ENCODE peak calls at places on chromosomes 7 and 10, in eight cellular contexts. B is non-pigmented ciliary epithelial cell; E is M059J; S is NCI-H1105; D is prostate gland; O is activated T-helper 1 cell treated with anti-CD3 and anti-CD28 coated beads, Interleukin-2, amount 50 U/mL, for 16 hours; U is stimulated activated CD4-positive, alpha-beta T cell treated with anti-CD3 and anti-CD28 coated beads, Interleukin-2, amount 100 ng/mL, for 48 hours; K is hypothalamus. G is an unnamed sample.

GRCh38 chr7:131511774-131512535 is 44.5 kb downstream of the PODXL start:
- DNase-seq in B (no peak), E (no peak), S (no peak), D (no peak), O (no peak), U (no peak), K (no peak), G (no peak)

GRCh38 chr10:5679606-5680005 is 5.0 kb upstream of the TASOR2 start:
- DNase-seq in B (no peak), E (peak), S (no peak), D (no peak), O (no peak), U (no peak), K (no peak), G (no peak)

GRCh38 chr7:105141068-105141467 is 127.1 kb downstream of the KMT2E start:
- DNase-seq in B (no peak), E (peak), S (peak), D (no peak), O (no peak), U (no peak), K (no peak), G (no peak)

GRCh38 chr10:101444058-101444457 is 90.1 kb downstream of the BTRC start:
- DNase-seq in B (no peak), E (peak), S (no peak), D (no peak), O (no peak), U (no peak), K (no peak), G (no peak)

GRCh38 chr7:18499407-18500197 is 4.1 kb downstream of the HDAC9 start:
- DNase-seq in B (no peak), E (no peak), S (no peak), D (peak), O (no peak), U (no peak), K (no peak), G (no peak)

GRCh38 chr10:108779501-108779900 is 1143.8 kb downstream of the XPNPEP1 start:
- DNase-seq in B (no peak), E (no peak), S (no peak), D (no peak), O (no peak), U (no peak), K (no peak), G (no peak)

GRCh38 chr10:122044713-122045112 is 55.8 kb downstream of the TACC2 start:
- DNase-seq in B (no peak), E (no peak), S (no peak), D (peak), O (no peak), U (no peak), K (no peak), G (no peak)

GRCh38 chr10:23345861-23346260 is 1.3 kb upstream of the C10orf67 start:
- DNase-seq in B (peak), E (peak), S (peak), D (no peak), O (no peak), U (no peak), K (no peak), G (no peak)

GRCh38 chr7:2033586-2034135 is 199.1 kb downstream of the MAD1L1 start:
- DNase-seq in B (no peak), E (no peak), S (no peak), D (no peak), O (no peak), U (no peak), K (no peak), G (peak)

GRCh38 chr10:127834221-127834620 is 58.5 kb downstream of the CLRN3 start:
- DNase-seq in B (no peak), E (no peak), S (no peak), D (no peak), O (no peak), U (no peak), K (no peak), G (no peak)

GRCh38 chr7:158080899-158081445 is 506.7 kb downstream of the PTPRN2 start:
- DNase-seq in B (no peak), E (no peak), S (no peak), D (no peak), O (no peak), U (no peak), K (no peak), G (no peak)

GRCh38 chr7:32518534-32519140 is 23.3 kb downstream of the AVL9 start:
- DNase-seq in B (no peak), E (peak), S (peak), D (no peak), O (no peak), U (no peak), K (no peak), G (no peak)

GRCh38 chr7:127986581-127987461 is 44.4 kb downstream of the LRRC4 start:
- DNase-seq in B (no peak), E (no peak), S (no peak), D (no peak), O (no peak), U (no peak), K (no peak), G (no peak)

GRCh38 chr10:50216894-50217293 is 34.4 kb downstream of the ASAH2 start:
- DNase-seq in B (no peak), E (peak), S (peak), D (no peak), O (no peak), U (no peak), K (no peak), G (no peak)

GRCh38 chr7:18020138-18020715 is 7.4 kb downstream of the PRPS1L1 start:
- DNase-seq in B (no peak), E (peak), S (no peak), D (no peak), O (no peak), U (no peak), K (no peak), G (no peak)

GRCh38 chr7:102018876-102019275 is 201.4 kb downstream of the CUX1 start:
- DNase-seq in B (no peak), E (no peak), S (no peak), D (no peak), O (no peak), U (no peak), K (no peak), G (no peak)

GRCh38 chr10:70584941-70585544 is 17.5 kb downstream of the PRF1 start:
- DNase-seq in B (no peak), E (no peak), S (peak), D (no peak), O (no peak), U (no peak), K (no peak), G (no peak)

GRCh38 chr7:43199761-43200160 is 87.3 kb downstream of the HECW1 start:
- DNase-seq in B (no peak), E (peak), S (no peak), D (no peak), O (no peak), U (no peak), K (no peak), G (no peak)

GRCh38 chr10:126425051-126425450 is 36.8 kb upstream of the ADAM12 start:
- DNase-seq in B (no peak), E (no peak), S (no peak), D (no peak), O (no peak), U (no peak), K (no peak), G (no peak)

GRCh38 chr7:158827411-158828342 is 1.6 kb downstream of the ESYT2 start:
- DNase-seq in B (no peak), E (peak), S (no peak), D (no peak), O (no peak), U (no peak), K (no peak), G (no peak)

GRCh38 chr7:101386558-101387199 is 24.0 kb downstream of the COL26A1 start:
- DNase-seq in B (no peak), E (peak), S (peak), D (peak), O (no peak), U (no peak), K (no peak), G (no peak)

GRCh38 chr7:148944935-148945934 is 61.1 kb upstream of the EZH2 start:
- DNase-seq in B (no peak), E (peak), S (no peak), D (no peak), O (no peak), U (no peak), K (no peak), G (no peak)

GRCh38 chr7:75808106-75808505 is 5.5 kb downstream of the CCL24 start:
- DNase-seq in B (no peak), E (no peak), S (peak), D (no peak), O (no peak), U (no peak), K (no peak), G (no peak)

GRCh38 chr7:102279537-102280400 is 6.9 kb upstream of the SH2B2 start:
- DNase-seq in B (no peak), E (peak), S (peak), D (no peak), O (peak), U (peak), K (peak), G (no peak)

GRCh38 chr10:18607503-18607902 is 43.9 kb downstream of the NSUN6 start:
- DNase-seq in B (peak), E (peak), S (peak), D (no peak), O (no peak), U (no peak), K (no peak), G (peak)

GRCh38 chr7:47193003-47193402 is 388.9 kb downstream of the TNS3 start:
- DNase-seq in B (no peak), E (no peak), S (no peak), D (no peak), O (no peak), U (no peak), K (no peak), G (no peak)

GRCh38 chr7:97405842-97406241 is 288.3 kb downstream of the SDHAF3 start:
- DNase-seq in B (no peak), E (no peak), S (no peak), D (no peak), O (no peak), U (no peak), K (no peak), G (no peak)

GRCh38 chr7:129494041-129494440 is 8.3 kb upstream of the SMKR1 start:
- DNase-seq in B (peak), E (peak), S (no peak), D (no peak), O (no peak), U (no peak), K (no peak), G (no peak)

GRCh38 chr7:25638590-25638989 is 410.3 kb upstream of the NPVF start:
- DNase-seq in B (no peak), E (no peak), S (no peak), D (no peak), O (no peak), U (no peak), K (no peak), G (no peak)

GRCh38 chr10:63553031-63553430 is 31.8 kb downstream of the REEP3 start:
- DNase-seq in B (peak), E (peak), S (no peak), D (no peak), O (no peak), U (no peak), K (no peak), G (no peak)

GRCh38 chr7:124779194-124779593 is 13.6 kb upstream of the GPR37 start:
- DNase-seq in B (no peak), E (no peak), S (peak), D (no peak), O (no peak), U (no peak), K (no peak), G (no peak)

GRCh38 chr10:133161486-133162051 is 1.6 kb downstream of the KNDC1 start:
- DNase-seq in B (no peak), E (no peak), S (no peak), D (no peak), O (no peak), U (no peak), K (no peak), G (peak)

GRCh38 chr10:110944997-110945396 is 25.6 kb downstream of the SHOC2 start:
- DNase-seq in B (no peak), E (no peak), S (no peak), D (no peak), O (no peak), U (no peak), K (no peak), G (no peak)

GRCh38 chr10:119006451-119007210 is 22.9 kb upstream of the NANOS1 start:
- DNase-seq in B (peak), E (peak), S (no peak), D (peak), O (no peak), U (no peak), K (no peak), G (peak)

GRCh38 chr10:124646483-124647352 is 97.5 kb downstream of the FAM53B start:
- DNase-seq in B (peak), E (peak), S (no peak), D (no peak), O (no peak), U (no peak), K (no peak), G (no peak)

GRCh38 chr7:84123903-84124573 is 70.6 kb downstream of the SEMA3A start:
- DNase-seq in B (peak), E (peak), S (no peak), D (no peak), O (no peak), U (no peak), K (no peak), G (no peak)

G was measured in RWPE2.